ENCODE peak calls at places on chromosomes 16 and 17, in seven cellular contexts. One of them, this sample, is unnamed.

GRCh38 chr17:75061618-75062017 is 14.6 kb downstream of the KCTD2 start:
- DNase-seq in MG63: no peak
- DNase-seq in AG10803: no peak
- DNase-seq in upper lobe of right lung: no peak
- DNase-seq in AG04450: no peak
- DNase-seq in fibroblast of mammary gland: no peak
- DNase-seq in brain microvascular endothelial cell: no peak
- DNase-seq in this sample: no peak

GRCh38 chr17:76801706-76802105 is 63.8 kb downstream of the MFSD11 start:
- DNase-seq in MG63: no peak
- DNase-seq in AG10803: no peak
- DNase-seq in upper lobe of right lung: no peak
- DNase-seq in AG04450: no peak
- DNase-seq in fibroblast of mammary gland: no peak
- DNase-seq in brain microvascular endothelial cell: no peak
- DNase-seq in this sample: no peak

GRCh38 chr16:57115148-57115503 is 22.7 kb downstream of the CPNE2 start:
- DNase-seq in MG63: peak
- DNase-seq in AG10803: no peak
- DNase-seq in upper lobe of right lung: no peak
- DNase-seq in AG04450: no peak
- DNase-seq in fibroblast of mammary gland: peak
- DNase-seq in brain microvascular endothelial cell: no peak
- DNase-seq in this sample: no peak

GRCh38 chr17:11278984-11279270 is 37.9 kb downstream of the SHISA6 start:
- DNase-seq in MG63: no peak
- DNase-seq in AG10803: no peak
- DNase-seq in upper lobe of right lung: no peak
- DNase-seq in AG04450: no peak
- DNase-seq in fibroblast of mammary gland: no peak
- DNase-seq in brain microvascular endothelial cell: no peak
- DNase-seq in this sample: no peak

GRCh38 chr17:13503526-13503925 is 98.2 kb downstream of the HS3ST3A1 start:
- DNase-seq in MG63: no peak
- DNase-seq in AG10803: no peak
- DNase-seq in upper lobe of right lung: no peak
- DNase-seq in AG04450: no peak
- DNase-seq in fibroblast of mammary gland: no peak
- DNase-seq in brain microvascular endothelial cell: no peak
- DNase-seq in this sample: no peak

GRCh38 chr17:4706121-4706520 is 2.2 kb upstream of the PELP1 start:
- DNase-seq in MG63: no peak
- DNase-seq in AG10803: peak
- DNase-seq in upper lobe of right lung: no peak
- DNase-seq in AG04450: no peak
- DNase-seq in fibroblast of mammary gland: peak
- DNase-seq in brain microvascular endothelial cell: peak
- DNase-seq in this sample: no peak

GRCh38 chr16:87125206-87126155 is 191.7 kb downstream of the C16orf95 start:
- DNase-seq in MG63: no peak
- DNase-seq in AG10803: no peak
- DNase-seq in upper lobe of right lung: no peak
- DNase-seq in AG04450: no peak
- DNase-seq in fibroblast of mammary gland: no peak
- DNase-seq in brain microvascular endothelial cell: no peak
- DNase-seq in this sample: no peak

GRCh38 chr17:78132086-78132676 is 1.6 kb downstream of the TMC8 start:
- DNase-seq in MG63: no peak
- DNase-seq in AG10803: no peak
- DNase-seq in upper lobe of right lung: peak
- DNase-seq in AG04450: no peak
- DNase-seq in fibroblast of mammary gland: no peak
- DNase-seq in brain microvascular endothelial cell: no peak
- DNase-seq in this sample: no peak

GRCh38 chr16:56199164-56199563 is 7.9 kb downstream of the GNAO1 start:
- DNase-seq in MG63: no peak
- DNase-seq in AG10803: no peak
- DNase-seq in upper lobe of right lung: no peak
- DNase-seq in AG04450: no peak
- DNase-seq in fibroblast of mammary gland: no peak
- DNase-seq in brain microvascular endothelial cell: no peak
- DNase-seq in this sample: no peak

GRCh38 chr17:50482110-50482509 is 3.5 kb downstream of the RSAD1 start:
- DNase-seq in MG63: no peak
- DNase-seq in AG10803: no peak
- DNase-seq in upper lobe of right lung: no peak
- DNase-seq in AG04450: no peak
- DNase-seq in fibroblast of mammary gland: no peak
- DNase-seq in brain microvascular endothelial cell: no peak
- DNase-seq in this sample: no peak

GRCh38 chr16:55561319-55561848 is 5.1 kb upstream of the CAPNS2 start:
- DNase-seq in MG63: no peak
- DNase-seq in AG10803: no peak
- DNase-seq in upper lobe of right lung: no peak
- DNase-seq in AG04450: no peak
- DNase-seq in fibroblast of mammary gland: no peak
- DNase-seq in brain microvascular endothelial cell: no peak
- DNase-seq in this sample: no peak

DNA sequence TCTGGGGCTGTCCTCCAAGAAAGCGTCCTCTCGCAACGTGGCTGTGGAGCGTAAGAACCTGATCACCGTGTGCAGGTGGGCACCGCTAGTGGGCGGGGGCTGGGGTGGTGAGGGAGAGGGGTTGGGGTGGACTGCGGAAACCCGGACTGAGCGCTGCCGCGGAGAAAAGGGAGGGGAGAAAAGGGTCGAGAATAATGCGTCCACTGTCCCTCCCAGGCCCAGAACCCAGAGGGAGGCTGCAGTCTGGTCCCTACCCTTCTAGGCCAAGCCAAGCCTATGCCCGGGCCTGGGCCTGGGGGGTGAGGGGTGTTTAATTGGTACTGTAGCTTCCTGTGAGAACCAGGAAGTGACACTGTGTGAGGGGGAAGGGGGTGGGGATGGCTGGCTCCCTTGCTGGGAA is 464 bp downstream of the RUNDC3A start:
- DNase-seq in MG63: no peak
- DNase-seq in AG10803: no peak
- DNase-seq in upper lobe of right lung: no peak
- DNase-seq in AG04450: no peak
- DNase-seq in fibroblast of mammary gland: no peak
- DNase-seq in brain microvascular endothelial cell: no peak
- DNase-seq in this sample: no peak
- H3K4me3 ChIP-seq in MG63: no peak
- H3K4me3 ChIP-seq in AG10803: no peak
- H3K4me3 ChIP-seq in upper lobe of right lung: peak
- H3K4me3 ChIP-seq in AG04450: peak
- H3K4me3 ChIP-seq in fibroblast of mammary gland: no peak
- H3K4me3 ChIP-seq in brain microvascular endothelial cell: peak
- H3K4me3 ChIP-seq in this sample: no peak

DNA sequence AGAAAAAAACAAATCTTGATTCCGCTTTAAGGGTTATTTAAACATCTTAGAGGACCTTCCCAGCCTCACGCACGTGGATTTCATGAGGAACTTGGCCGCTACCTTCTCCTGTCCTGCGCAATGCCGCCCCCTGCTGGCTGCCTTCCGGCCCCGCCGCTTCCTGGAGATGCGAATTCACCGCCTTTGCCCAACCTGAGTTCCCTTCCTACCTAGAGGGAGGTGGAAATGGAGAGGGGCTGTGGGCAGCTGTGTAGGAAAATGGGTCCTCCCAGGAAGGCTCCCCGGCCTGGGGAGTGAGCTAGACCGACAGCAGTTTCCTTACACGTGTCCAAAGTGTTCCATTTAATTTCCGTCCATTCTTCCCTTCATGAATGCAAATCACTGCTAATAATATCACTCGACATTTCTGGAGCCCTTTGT is 1.0 kb upstream of the ABCC12 start:
- DNase-seq in MG63: peak
- DNase-seq in AG10803: peak
- DNase-seq in upper lobe of right lung: peak
- DNase-seq in AG04450: peak
- DNase-seq in fibroblast of mammary gland: peak
- DNase-seq in brain microvascular endothelial cell: peak
- DNase-seq in this sample: no peak
- H3K4me3 ChIP-seq in MG63: no peak
- H3K4me3 ChIP-seq in AG10803: no peak
- H3K4me3 ChIP-seq in upper lobe of right lung: peak
- H3K4me3 ChIP-seq in AG04450: no peak
- H3K4me3 ChIP-seq in fibroblast of mammary gland: no peak
- H3K4me3 ChIP-seq in brain microvascular endothelial cell: peak
- H3K4me3 ChIP-seq in this sample: no peak

GRCh38 chr17:45246338-45246737 is 15.6 kb downstream of the SPATA32 start:
- DNase-seq in MG63: no peak
- DNase-seq in AG10803: no peak
- DNase-seq in upper lobe of right lung: no peak
- DNase-seq in AG04450: no peak
- DNase-seq in fibroblast of mammary gland: no peak
- DNase-seq in brain microvascular endothelial cell: no peak
- DNase-seq in this sample: no peak
- H3K4me3 ChIP-seq in MG63: no peak
- H3K4me3 ChIP-seq in AG10803: no peak
- H3K4me3 ChIP-seq in upper lobe of right lung: no peak
- H3K4me3 ChIP-seq in AG04450: peak
- H3K4me3 ChIP-seq in fibroblast of mammary gland: no peak
- H3K4me3 ChIP-seq in brain microvascular endothelial cell: peak
- H3K4me3 ChIP-seq in this sample: peak

GRCh38 chr16:29812754-29813643 is 1.0 kb downstream of the PRRT2 start:
- DNase-seq in MG63: no peak
- DNase-seq in AG10803: no peak
- DNase-seq in upper lobe of right lung: no peak
- DNase-seq in AG04450: no peak
- DNase-seq in fibroblast of mammary gland: no peak
- DNase-seq in brain microvascular endothelial cell: no peak
- DNase-seq in this sample: no peak
- H3K4me3 ChIP-seq in MG63: peak
- H3K4me3 ChIP-seq in AG10803: peak
- H3K4me3 ChIP-seq in upper lobe of right lung: peak
- H3K4me3 ChIP-seq in AG04450: peak
- H3K4me3 ChIP-seq in fibroblast of mammary gland: peak
- H3K4me3 ChIP-seq in brain microvascular endothelial cell: peak
- H3K4me3 ChIP-seq in this sample: peak

GRCh38 chr17:81805707-81806460 is 1.9 kb downstream of the GCGR start:
- DNase-seq in MG63: no peak
- DNase-seq in AG10803: no peak
- DNase-seq in upper lobe of right lung: no peak
- DNase-seq in AG04450: no peak
- DNase-seq in fibroblast of mammary gland: no peak
- DNase-seq in brain microvascular endothelial cell: no peak
- DNase-seq in this sample: no peak
- H3K4me3 ChIP-seq in MG63: no peak
- H3K4me3 ChIP-seq in AG10803: no peak
- H3K4me3 ChIP-seq in upper lobe of right lung: no peak
- H3K4me3 ChIP-seq in AG04450: no peak
- H3K4me3 ChIP-seq in fibroblast of mammary gland: no peak
- H3K4me3 ChIP-seq in brain microvascular endothelial cell: no peak
- H3K4me3 ChIP-seq in this sample: no peak

GRCh38 chr17:975321-975982 is 4.1 kb downstream of the NXN start:
- DNase-seq in MG63: no peak
- DNase-seq in AG10803: peak
- DNase-seq in upper lobe of right lung: no peak
- DNase-seq in AG04450: no peak
- DNase-seq in fibroblast of mammary gland: peak
- DNase-seq in brain microvascular endothelial cell: no peak
- DNase-seq in this sample: no peak
- H3K4me3 ChIP-seq in MG63: peak
- H3K4me3 ChIP-seq in AG10803: peak
- H3K4me3 ChIP-seq in upper lobe of right lung: no peak
- H3K4me3 ChIP-seq in AG04450: peak
- H3K4me3 ChIP-seq in fibroblast of mammary gland: no peak
- H3K4me3 ChIP-seq in brain microvascular endothelial cell: no peak
- H3K4me3 ChIP-seq in this sample: no peak

GRCh38 chr17:59329558-59330313 is 1.7 kb upstream of the YPEL2 start:
- DNase-seq in MG63: peak
- DNase-seq in AG10803: peak
- DNase-seq in upper lobe of right lung: peak
- DNase-seq in AG04450: peak
- DNase-seq in fibroblast of mammary gland: peak
- DNase-seq in brain microvascular endothelial cell: peak
- DNase-seq in this sample: no peak
- H3K4me3 ChIP-seq in MG63: no peak
- H3K4me3 ChIP-seq in AG10803: no peak
- H3K4me3 ChIP-seq in upper lobe of right lung: peak
- H3K4me3 ChIP-seq in AG04450: no peak
- H3K4me3 ChIP-seq in fibroblast of mammary gland: no peak
- H3K4me3 ChIP-seq in brain microvascular endothelial cell: no peak
- H3K4me3 ChIP-seq in this sample: no peak

GRCh38 chr16:48959204-48959603 is 322.4 kb downstream of the CBLN1 start:
- DNase-seq in MG63: no peak
- DNase-seq in AG10803: no peak
- DNase-seq in upper lobe of right lung: no peak
- DNase-seq in AG04450: no peak
- DNase-seq in fibroblast of mammary gland: no peak
- DNase-seq in brain microvascular endothelial cell: no peak
- DNase-seq in this sample: peak

GRCh38 chr16:48961546-48961945 is 320.1 kb downstream of the CBLN1 start:
- DNase-seq in MG63: no peak
- DNase-seq in AG10803: no peak
- DNase-seq in upper lobe of right lung: no peak
- DNase-seq in AG04450: no peak
- DNase-seq in fibroblast of mammary gland: no peak
- DNase-seq in brain microvascular endothelial cell: no peak
- DNase-seq in this sample: no peak

GRCh38 chr16:48958681-48959080 is 323.0 kb downstream of the CBLN1 start:
- DNase-seq in MG63: no peak
- DNase-seq in AG10803: no peak
- DNase-seq in upper lobe of right lung: no peak
- DNase-seq in AG04450: no peak
- DNase-seq in fibroblast of mammary gland: no peak
- DNase-seq in brain microvascular endothelial cell: no peak
- DNase-seq in this sample: no peak

GRCh38 chr16:48959747-48960146 is 321.9 kb downstream of the CBLN1 start:
- DNase-seq in MG63: no peak
- DNase-seq in AG10803: no peak
- DNase-seq in upper lobe of right lung: no peak
- DNase-seq in AG04450: no peak
- DNase-seq in fibroblast of mammary gland: no peak
- DNase-seq in brain microvascular endothelial cell: no peak
- DNase-seq in this sample: no peak

GRCh38 chr16:48960830-48961229 is 320.8 kb downstream of the CBLN1 start:
- DNase-seq in MG63: no peak
- DNase-seq in AG10803: no peak
- DNase-seq in upper lobe of right lung: no peak
- DNase-seq in AG04450: no peak
- DNase-seq in fibroblast of mammary gland: no peak
- DNase-seq in brain microvascular endothelial cell: no peak
- DNase-seq in this sample: no peak
- H3K4me3 ChIP-seq in MG63: no peak
- H3K4me3 ChIP-seq in AG10803: no peak
- H3K4me3 ChIP-seq in upper lobe of right lung: no peak
- H3K4me3 ChIP-seq in AG04450: no peak
- H3K4me3 ChIP-seq in fibroblast of mammary gland: no peak
- H3K4me3 ChIP-seq in brain microvascular endothelial cell: no peak
- H3K4me3 ChIP-seq in this sample: no peak

This sample was measured in retinal pigment epithelial cell.